ENCODE peak calls at places on chromosome 17, in ten cellular contexts. R is GM23248; U is mesenchymal stem cell; K is cardiac muscle cell; Y is lower lobe of right lung; X is K562; V is aorta; P is dorsolateral prefrontal cortex; D is CD4-positive, CD25-positive, alpha-beta regulatory T cell; H is AG04450. W is an unnamed sample. For H3K27me3, the result is how much of the 10 kb centered on the place peaks cover.

GRCh38 chr17:76593338-76593737 is 7.7 kb upstream of the ST6GALNAC2 start:
- DNase-seq in V (no peak), Y (no peak), K (no peak), X (no peak), U (no peak), D (no peak), R (peak), H (no peak), P (no peak), W (no peak)

GRCh38 chr17:13626703-13627102 is 25.0 kb upstream of the HS3ST3A1 start:
- DNase-seq in Y (no peak), U (peak), H (peak), R (peak), D (no peak), X (peak), V (no peak), K (peak), P (no peak), W (no peak)

GRCh38 chr17:15379659-15380058 is 38.3 kb upstream of the TEKT3 start:
- DNase-seq in R (no peak), D (no peak), V (no peak), P (no peak), X (no peak), Y (no peak), H (no peak), U (no peak), K (no peak), W (no peak)

GRCh38 chr17:17906418-17907215 is 65.6 kb downstream of the TOM1L2 start:
- DNase-seq in X (no peak), H (no peak), R (no peak), Y (no peak), U (no peak), K (no peak), P (no peak), D (no peak), V (peak), W (no peak)

GRCh38 chr17:82411396-82412053 is 6.6 kb upstream of the HEXD start:
- DNase-seq in P (no peak), V (no peak), R (no peak), K (no peak), Y (no peak), U (no peak), X (no peak), D (no peak), H (no peak), W (no peak)

GRCh38 chr17:65588194-65588808 is 26.9 kb upstream of the AXIN2 start:
- DNase-seq in X (peak), D (no peak), P (no peak), Y (peak), K (no peak), H (no peak), V (no peak), R (no peak), U (no peak), W (peak)

GRCh38 chr17:76076765-76077581 is 2.0 kb upstream of the ZACN start:
- DNase-seq in R (peak), Y (no peak), U (no peak), X (no peak), H (no peak), P (no peak), V (no peak), K (no peak), D (peak), W (no peak)

GRCh38 chr17:34712481-34713195 is 133.3 kb downstream of the TMEM132E start:
- DNase-seq in H (no peak), U (no peak), P (no peak), X (no peak), V (no peak), D (no peak), Y (no peak), K (no peak), R (no peak), W (no peak)

GRCh38 chr17:54867634-54868033 is 33.0 kb upstream of the TOM1L1 start:
- DNase-seq in V (no peak), P (no peak), D (no peak), R (no peak), H (no peak), X (no peak), Y (no peak), K (no peak), U (no peak), W (peak)

GRCh38 chr17:2181206-2181983 is 122.2 kb downstream of the SMG6 start:
- DNase-seq in P (peak), U (peak), H (peak), K (peak), D (no peak), X (no peak), R (peak), V (peak), Y (no peak), W (no peak)

GRCh38 chr17:34499576-34499975 is 79.8 kb upstream of the TMEM132E start:
- DNase-seq in V (no peak), D (no peak), X (peak), Y (no peak), U (no peak), K (peak), R (peak), H (no peak), P (no peak), W (peak)

GRCh38 chr17:71163121-71163812 is 957.6 kb upstream of the SOX9 start:
- DNase-seq in X (no peak), P (no peak), U (no peak), Y (no peak), D (no peak), V (no peak), H (no peak), K (peak), R (no peak), W (peak)

GRCh38 chr17:70896843-70897242 is 727.5 kb downstream of the KCNJ2 start:
- DNase-seq in D (no peak), U (no peak), R (peak), P (no peak), X (no peak), H (no peak), Y (no peak), V (no peak), K (no peak), W (no peak)

GRCh38 chr17:1083451-1084187 is 86.7 kb downstream of the TIMM22 start:
- DNase-seq in U (peak), D (no peak), R (peak), H (no peak), K (no peak), Y (peak), X (no peak), P (no peak), V (no peak), W (peak)

GRCh38 chr17:42898147-42898807 is 2.3 kb upstream of the G6PC1 start:
- DNase-seq in D (no peak), U (no peak), R (no peak), X (no peak), P (no peak), Y (no peak), V (peak), H (no peak), K (no peak), W (peak)

GRCh38 chr17:59899099-59899498 is 6.2 kb downstream of the RPS6KB1 start:
- DNase-seq in U (no peak), P (no peak), H (no peak), Y (no peak), X (no peak), R (peak), V (no peak), K (peak), D (no peak), W (no peak)

GRCh38 chr17:67399676-67400075 is 22.6 kb downstream of the PITPNC1 start:
- DNase-seq in X (no peak), R (no peak), H (no peak), U (no peak), V (no peak), Y (no peak), D (no peak), P (no peak), K (no peak), W (no peak)

GRCh38 chr17:67401106-67401505 is 24.0 kb downstream of the PITPNC1 start:
- DNase-seq in U (no peak), V (no peak), H (no peak), Y (no peak), R (no peak), K (no peak), X (no peak), D (no peak), P (no peak), W (no peak)

GRCh38 chr17:67403065-67403464 is 26.0 kb downstream of the PITPNC1 start:
- DNase-seq in H (no peak), X (no peak), U (no peak), R (no peak), K (no peak), Y (no peak), V (no peak), P (no peak), D (no peak), W (no peak)

GRCh38 chr17:67401598-67402504 is 24.8 kb downstream of the PITPNC1 start:
- DNase-seq in H (no peak), V (no peak), D (no peak), U (no peak), Y (no peak), K (no peak), R (no peak), P (no peak), X (no peak), W (no peak)

GRCh38 chr17:67400193-67400592 is 23.1 kb downstream of the PITPNC1 start:
- DNase-seq in R (no peak), P (no peak), D (no peak), V (no peak), Y (no peak), K (no peak), X (no peak), H (no peak), U (peak), W (peak)
- H3K4me3 ChIP-seq in R (no peak), P (no peak), D (peak), V (no peak), Y (no peak), K (no peak), X (no peak), H (no peak), U (no peak), W (no peak)

DNA sequence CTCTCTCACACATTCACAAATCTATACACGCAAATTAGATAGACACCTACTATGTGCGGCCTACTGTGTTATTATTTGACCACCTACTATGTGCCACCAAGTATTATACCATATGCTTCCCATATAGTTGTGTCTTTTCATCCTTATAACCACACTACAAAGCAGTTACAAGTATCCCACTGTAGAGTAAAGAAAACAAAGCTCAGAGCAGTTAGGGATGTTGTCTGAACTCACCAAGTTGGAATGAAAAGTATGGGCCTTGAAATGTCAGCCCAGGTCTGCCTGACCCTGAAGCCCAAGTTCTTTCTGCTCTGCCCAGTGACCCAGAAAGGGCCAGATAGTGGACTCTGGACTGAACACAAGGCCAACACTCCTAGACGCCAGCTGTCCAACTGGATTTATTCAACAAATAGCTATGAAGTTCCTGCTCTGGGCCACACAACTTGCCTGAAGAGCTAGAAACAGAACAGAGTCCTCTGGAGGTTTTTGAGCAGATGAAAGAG is 8.5 kb downstream of the KRT37 start:
- DNase-seq in Y (no peak), R (peak), D (no peak), K (no peak), V (no peak), X (no peak), P (no peak), H (no peak), U (peak), W (no peak)
- H3K27ac ChIP-seq in Y (peak), R (peak), D (no peak), K (no peak), V (no peak), X (no peak), P (no peak), H (peak), U (peak), W (no peak)

DNA sequence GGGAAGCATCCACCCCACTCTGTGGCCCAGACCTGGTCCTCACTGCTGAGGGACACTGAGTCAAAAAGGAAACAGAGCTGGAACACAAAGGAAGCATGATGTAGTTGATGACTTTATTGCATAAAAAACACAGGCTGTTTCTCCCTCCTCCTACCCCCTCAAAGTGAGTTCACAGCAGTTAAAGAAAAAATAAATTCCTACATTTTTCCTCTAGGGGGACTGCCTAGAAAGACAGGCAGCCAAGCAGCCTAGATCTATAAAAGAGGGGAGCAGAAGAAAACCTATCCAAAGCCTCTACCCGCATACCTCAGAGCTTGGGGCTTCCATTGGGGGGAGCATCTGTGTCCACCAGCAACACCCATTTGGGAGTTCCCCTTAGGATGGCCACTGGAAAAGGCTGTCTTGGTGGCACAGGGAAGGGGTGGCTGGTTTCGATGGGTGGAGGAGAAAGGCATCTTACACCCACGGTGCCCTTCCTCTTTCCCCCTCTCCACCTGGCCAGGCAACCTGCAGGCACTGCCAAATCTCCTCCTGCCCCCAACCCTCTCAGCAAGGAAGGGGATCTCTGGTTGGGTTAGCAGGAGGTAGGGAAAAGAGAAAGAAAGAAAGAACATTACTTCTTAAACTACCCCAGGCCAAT is 3.9 kb upstream of the SCRN2 start:
- DNase-seq in H (no peak), D (no peak), V (no peak), P (no peak), U (peak), X (peak), K (peak), Y (no peak), R (peak), W (no peak)
- H3K27me3 ChIP-seq in H (under half), D (under half), V (under half), P (under half), U (under half), X (under half), K (under half), Y (half or more), R (under half), W (under half)

GRCh38 chr17:74205274-74205673 is 1.8 kb downstream of the RPL38 start:
- DNase-seq in R (no peak), K (no peak), D (no peak), V (no peak), H (no peak), U (no peak), P (no peak), X (peak), Y (no peak), W (no peak)
- H3K4me3 ChIP-seq in R (peak), K (no peak), D (peak), V (no peak), H (peak), U (peak), P (no peak), X (peak), Y (peak), W (no peak)

W was measured in small intestine.